ENCODE peak calls at places on chromosomes 12 and 14, in six cellular contexts. L is Karpas-422, T is neuronal stem cell, M is fibroblast of lung, Z is adipocyte, U is HCT116. F is an unnamed sample.

GRCh38 chr12:75542942-75543341 is 31.5 kb upstream of the KRR1 start:
- DNase-seq in L (no peak), T (no peak), M (peak; percentile 82), Z (peak; percentile 42), U (no peak), F (no peak)

GRCh38 chr14:63342381-63342780 is 23.6 kb upstream of the GPHB5 start:
- DNase-seq in L (no peak), T (no peak), M (peak; percentile 11), Z (peak; percentile 25), U (no peak), F (no peak)

GRCh38 chr14:20477211-20477876 is 8.1 kb downstream of the PNP start:
- DNase-seq in L (peak; percentile 52), T (no peak), M (peak; percentile 14), Z (peak; percentile 64), U (no peak), F (peak; percentile 44)

GRCh38 chr12:19506497-19506896 is 67.2 kb downstream of the AEBP2 start:
- DNase-seq in L (no peak), T (no peak), M (no peak), Z (no peak), U (no peak), F (peak; percentile 75)

GRCh38 chr12:22038734-22039133 is 7.3 kb upstream of the CMAS start:
- DNase-seq in L (no peak), T (no peak), M (no peak), Z (no peak), U (no peak), F (no peak)

GRCh38 chr12:57169046-57169795 is 21.8 kb upstream of the LRP1-AS start:
- DNase-seq in L (no peak), T (no peak), M (no peak), Z (no peak), U (no peak), F (no peak)

GRCh38 chr12:68276400-68276930 is 23.1 kb upstream of the IL22 start:
- DNase-seq in L (no peak), T (no peak), M (peak; percentile 48), Z (peak; percentile 30), U (no peak), F (no peak)

GRCh38 chr12:2958432-2959193 is 584 bp upstream of the TEAD4 start:
- DNase-seq in L (no peak), T (peak; percentile 41), M (peak; percentile 53), Z (peak; percentile 86), U (peak; percentile 33), F (peak; percentile 84)

GRCh38 chr14:63134801-63135200 is 69.4 kb upstream of the RHOJ start:
- DNase-seq in L (peak; percentile 67), T (peak; percentile 4), M (peak; percentile 62), Z (peak; percentile 63), U (no peak), F (no peak)

GRCh38 chr14:58749066-58749669 is 111.4 kb downstream of the DACT1 start:
- DNase-seq in L (peak; percentile 44), T (no peak), M (peak; percentile 95), Z (peak; percentile 82), U (peak; percentile 76), F (peak; percentile 67)

GRCh38 chr14:86038401-86038985 is 508.5 kb downstream of the FLRT2 start:
- DNase-seq in L (peak; percentile 83), T (peak; percentile 17), M (peak; percentile 71), Z (peak; percentile 71), U (no peak), F (peak; percentile 20)

GRCh38 chr14:32611752-32612151 is 282.7 kb downstream of the AKAP6 start:
- DNase-seq in L (no peak), T (no peak), M (peak; percentile 82), Z (peak; percentile 62), U (no peak), F (peak; percentile 69)

GRCh38 chr12:128817115-128818015 is 6.4 kb downstream of the SLC15A4 start:
- DNase-seq in L (peak; percentile 44), T (no peak), M (peak; percentile 43), Z (no peak), U (no peak), F (peak; percentile 60)

GRCh38 chr14:100771121-100771800 is 44.6 kb downstream of the DLK1 start:
- DNase-seq in L (no peak), T (no peak), M (no peak), Z (no peak), U (no peak), F (no peak)

GRCh38 chr12:54333420-54334034 is 8.6 kb downstream of the COPZ1 start:
- DNase-seq in L (no peak), T (no peak), M (no peak), Z (no peak), U (no peak), F (no peak)

GRCh38 chr12:51307655-51308593 is 16.1 kb downstream of the BIN2 start:
- DNase-seq in L (no peak), T (no peak), M (peak; percentile 83), Z (peak; percentile 76), U (peak; percentile 35), F (peak; percentile 84)

GRCh38 chr12:121132601-121133481 is at the start of gene P2RX7:
- DNase-seq in L (no peak), T (no peak), M (peak; percentile 53), Z (peak; percentile 57), U (peak; percentile 56), F (peak; percentile 93)

GRCh38 chr14:50530794-50531193 is 1.6 kb downstream of the MAP4K5 start:
- DNase-seq in L (peak; percentile 55), T (no peak), M (no peak), Z (no peak), U (no peak), F (peak; percentile 10)

GRCh38 chr14:50533806-50534205 is 1.4 kb upstream of the MAP4K5 start:
- DNase-seq in L (no peak), T (no peak), M (no peak), Z (no peak), U (no peak), F (peak; percentile 73)

GRCh38 chr14:50531595-50532501 is 521 bp downstream of the MAP4K5 start:
- DNase-seq in L (peak; percentile 78), T (peak; percentile 38), M (peak; percentile 41), Z (peak; percentile 75), U (no peak), F (peak; percentile 54)

GRCh38 chr14:50533314-50533705 is 941 bp upstream of the MAP4K5 start:
- DNase-seq in L (no peak), T (no peak), M (no peak), Z (no peak), U (no peak), F (no peak)

GRCh38 chr14:50532502-50533313 is at the start of gene MAP4K5:
- DNase-seq in L (peak; percentile 98), T (peak; percentile 82), M (peak; percentile 91), Z (peak; percentile 98), U (peak; percentile 76), F (peak; percentile 86)
- H3K9ac ChIP-seq in L (peak within 1 kb of the TSS; percentile 89), T (peak within 1 kb of the TSS; percentile 96), M (peak within 1 kb of the TSS; percentile 86), Z (peak within 1 kb of the TSS; percentile 92), U (peak within 1 kb of the TSS; percentile 89), F (peak within 1 kb of the TSS; percentile 92)

DNA sequence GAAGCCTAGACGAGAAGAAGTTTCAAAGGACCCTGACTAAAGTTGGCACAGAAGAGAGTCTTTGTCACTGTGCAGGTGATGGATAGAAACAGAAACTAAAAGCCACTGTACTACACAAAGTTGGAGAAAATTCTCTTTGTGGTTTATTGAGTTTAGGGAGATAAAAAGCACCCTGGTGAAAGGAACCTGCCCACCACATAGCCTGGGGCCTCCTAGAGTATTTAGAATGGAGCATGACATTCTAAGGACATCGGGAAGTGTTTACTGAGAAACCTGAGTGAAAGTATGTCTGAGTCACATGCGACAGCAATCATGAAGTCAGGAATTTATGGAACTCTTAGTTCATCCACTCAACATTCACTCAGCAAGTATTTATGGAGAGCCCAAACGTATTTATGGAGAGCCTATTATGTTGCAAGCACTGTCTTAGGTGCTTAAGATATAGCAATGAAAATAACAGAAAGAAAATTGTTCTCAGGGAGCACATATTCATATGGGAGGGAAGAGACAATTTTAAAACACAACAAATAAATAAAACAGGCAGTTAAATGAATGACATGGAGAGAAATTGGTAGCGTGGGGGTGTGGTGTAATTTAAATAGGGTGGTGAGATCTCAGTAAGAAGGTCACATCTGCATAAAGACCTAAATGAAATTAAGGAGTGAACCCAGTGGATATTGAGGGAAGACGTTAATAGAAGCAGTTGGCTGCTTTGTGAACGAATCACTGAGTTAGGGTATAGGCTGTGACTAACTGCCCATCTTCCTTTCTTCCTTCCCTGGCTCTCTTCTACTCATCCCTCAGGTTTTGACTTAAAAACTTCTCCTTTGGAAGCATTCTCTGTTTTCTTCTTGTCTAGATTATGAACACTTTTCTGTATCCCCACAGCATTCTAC is 65.0 kb downstream of the BTG1 start:
- DNase-seq in L (no peak), T (no peak), M (peak; percentile 68), Z (peak; percentile 82), U (peak; percentile 51), F (peak; percentile 92)
- H3K4me1 ChIP-seq in L (peaks cover 10% of the 10 kb centered on the region), T (no peaks in the 10 kb centered on the region), M (peaks cover 23% of the 10 kb centered on the region), Z (peaks cover 37% of the 10 kb centered on the region), U (peaks cover 37% of the 10 kb centered on the region), F (peaks cover 40% of the 10 kb centered on the region)

GRCh38 chr12:52486166-52487105 is 6.6 kb downstream of the KRT6A start:
- DNase-seq in L (no peak), T (no peak), M (no peak), Z (no peak), U (no peak), F (peak; percentile 54)
- H3K36me3 ChIP-seq in L (no peaks in the 10 kb centered on the region), T (no peaks in the 10 kb centered on the region), M (no peaks in the 10 kb centered on the region), Z (no peaks in the 10 kb centered on the region), U (no peaks in the 10 kb centered on the region), F (peaks cover 28% of the 10 kb centered on the region)

GRCh38 chr12:6614513-6615177 is 7.5 kb upstream of the CHD4 start:
- DNase-seq in L (no peak), T (no peak), M (no peak), Z (no peak), U (no peak), F (no peak)
- H3K9ac ChIP-seq in L (peak overlapping the region; percentile 46), T (peak overlapping the region; percentile 53), M (no peak overlapping the region), Z (peak overlapping the region; percentile 65), U (peak overlapping the region; percentile 59), F (no peak overlapping the region)

DNA sequence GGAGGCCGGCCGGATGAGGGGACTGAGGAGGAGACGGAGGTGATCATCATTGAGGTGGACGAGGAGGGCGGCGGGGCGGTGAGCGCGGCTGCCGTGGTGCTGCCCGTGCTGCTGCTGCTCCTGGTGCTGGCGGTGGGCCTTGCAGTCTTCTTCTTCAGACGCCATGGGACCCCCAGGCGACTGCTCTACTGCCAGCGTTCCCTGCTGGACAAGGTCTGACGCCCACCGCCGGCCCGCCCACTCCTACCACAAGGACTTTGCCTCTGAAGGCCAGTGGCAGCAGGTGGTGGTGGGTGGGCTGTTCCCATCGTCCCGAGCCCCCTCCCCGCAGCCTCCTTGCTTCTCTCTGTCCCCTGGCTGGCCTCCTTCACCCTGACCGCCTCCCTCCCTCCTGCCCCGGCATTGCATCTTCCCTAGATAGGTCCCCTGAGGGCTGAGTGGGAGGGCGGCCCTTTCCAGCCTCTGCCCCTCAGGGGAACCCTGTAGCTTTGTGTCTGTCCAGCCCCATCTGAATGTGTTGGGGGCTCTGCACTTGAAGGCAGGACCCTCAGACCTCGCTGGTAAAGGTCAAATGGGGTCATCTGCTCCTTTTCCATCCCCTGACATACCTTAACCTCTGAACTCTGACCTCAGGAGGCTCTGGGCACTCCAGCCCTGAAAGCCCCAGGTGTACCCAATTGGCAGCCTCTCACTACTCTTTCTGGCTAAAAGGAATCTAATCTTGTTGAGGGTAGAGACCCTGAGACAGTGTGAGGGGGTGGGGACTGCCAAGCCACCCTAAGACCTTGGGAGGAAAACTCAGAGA is 9.6 kb downstream of the MMP14 start:
- DNase-seq in L (no peak), T (no peak), M (no peak), Z (no peak), U (no peak), F (no peak)
- H3K4me1 ChIP-seq in L (no peaks in the 10 kb centered on the region), T (peaks cover 15% of the 10 kb centered on the region), M (peaks cover 54% of the 10 kb centered on the region), Z (peaks cover 81% of the 10 kb centered on the region), U (no peaks in the 10 kb centered on the region), F (peaks cover 59% of the 10 kb centered on the region)